ENCODE peak calls at places on chromosomes 13 and 19, in eight cellular contexts. One of them, this sample, is unnamed.
A peak's percentile ranks its signal among the peaks of the same experiment; 100 is the strongest.

GRCh38 chr13:113636266-113636963 is 21.6 kb downstream of the ATP4B start:
- DNase-seq in colonic mucosa: no peak
- DNase-seq in GM13976: no peak
- DNase-seq in epithelial cell of esophagus: no peak
- DNase-seq in body of pancreas: peak; percentile 5
- DNase-seq in cardiac fibroblast: no peak
- DNase-seq in GM10248: no peak
- DNase-seq in spleen: peak; percentile 45
- DNase-seq in this sample: no peak

GRCh38 chr19:16106121-16106520 is 5.6 kb upstream of the RAB8A start:
- DNase-seq in colonic mucosa: peak; percentile 38
- DNase-seq in cardiac fibroblast: peak; percentile 62
- DNase-seq in GM10248: no peak
- DNase-seq in GM13976: no peak
- DNase-seq in epithelial cell of esophagus: peak; percentile 53
- DNase-seq in body of pancreas: no peak
- DNase-seq in spleen: no peak
- DNase-seq in this sample: no peak

GRCh38 chr13:24661713-24662112 is 18.5 kb upstream of the ATP12A start:
- DNase-seq in epithelial cell of esophagus: no peak
- DNase-seq in GM13976: no peak
- DNase-seq in spleen: no peak
- DNase-seq in colonic mucosa: no peak
- DNase-seq in GM10248: no peak
- DNase-seq in body of pancreas: no peak
- DNase-seq in cardiac fibroblast: no peak
- DNase-seq in this sample: no peak

GRCh38 chr19:48656840-48657474 is 11.0 kb upstream of the CA11 start:
- DNase-seq in epithelial cell of esophagus: peak; percentile 95
- DNase-seq in colonic mucosa: no peak
- DNase-seq in body of pancreas: no peak
- DNase-seq in GM13976: no peak
- DNase-seq in cardiac fibroblast: peak; percentile 91
- DNase-seq in GM10248: no peak
- DNase-seq in spleen: no peak
- DNase-seq in this sample: no peak

GRCh38 chr13:33279898-33280549 is 5.5 kb downstream of the STARD13 start:
- DNase-seq in epithelial cell of esophagus: peak; percentile 96
- DNase-seq in cardiac fibroblast: peak; percentile 93
- DNase-seq in GM10248: no peak
- DNase-seq in spleen: no peak
- DNase-seq in colonic mucosa: no peak
- DNase-seq in GM13976: no peak
- DNase-seq in body of pancreas: no peak
- DNase-seq in this sample: no peak

GRCh38 chr13:86757236-86757978 is 913.8 kb upstream of the SLITRK5 start:
- DNase-seq in cardiac fibroblast: no peak
- DNase-seq in epithelial cell of esophagus: peak; percentile 73
- DNase-seq in body of pancreas: no peak
- DNase-seq in colonic mucosa: no peak
- DNase-seq in spleen: no peak
- DNase-seq in GM10248: no peak
- DNase-seq in GM13976: no peak
- DNase-seq in this sample: no peak

GRCh38 chr13:51222510-51223283 is 499 bp downstream of the FAM124A start:
- DNase-seq in GM13976: peak; percentile 16
- DNase-seq in epithelial cell of esophagus: no peak
- DNase-seq in colonic mucosa: no peak
- DNase-seq in GM10248: peak; percentile 18
- DNase-seq in body of pancreas: no peak
- DNase-seq in cardiac fibroblast: no peak
- DNase-seq in spleen: no peak
- DNase-seq in this sample: no peak

GRCh38 chr13:95608640-95609280 is 35.7 kb downstream of the DZIP1 start:
- DNase-seq in spleen: no peak
- DNase-seq in epithelial cell of esophagus: peak; percentile 28
- DNase-seq in colonic mucosa: no peak
- DNase-seq in body of pancreas: no peak
- DNase-seq in GM13976: no peak
- DNase-seq in GM10248: no peak
- DNase-seq in cardiac fibroblast: no peak
- DNase-seq in this sample: no peak

GRCh38 chr19:2613507-2614295 is 88.8 kb downstream of the GNG7 start:
- DNase-seq in GM13976: peak; percentile 74
- DNase-seq in GM10248: peak; percentile 67
- DNase-seq in colonic mucosa: no peak
- DNase-seq in epithelial cell of esophagus: peak; percentile 53
- DNase-seq in body of pancreas: peak; percentile 44
- DNase-seq in spleen: peak; percentile 91
- DNase-seq in cardiac fibroblast: peak; percentile 60
- DNase-seq in this sample: no peak

GRCh38 chr19:46225558-46226004 is 4.0 kb upstream of the IGFL1 start:
- DNase-seq in body of pancreas: no peak
- DNase-seq in colonic mucosa: no peak
- DNase-seq in GM10248: no peak
- DNase-seq in cardiac fibroblast: peak; percentile 32
- DNase-seq in spleen: no peak
- DNase-seq in epithelial cell of esophagus: no peak
- DNase-seq in GM13976: peak; percentile 14
- DNase-seq in this sample: no peak

GRCh38 chr19:6769006-6769637 is 1.9 kb upstream of the SH2D3A start:
- DNase-seq in GM13976: peak; percentile 32
- DNase-seq in colonic mucosa: no peak
- DNase-seq in cardiac fibroblast: peak; percentile 53
- DNase-seq in body of pancreas: no peak
- DNase-seq in epithelial cell of esophagus: peak; percentile 28
- DNase-seq in spleen: no peak
- DNase-seq in GM10248: no peak
- DNase-seq in this sample: no peak

GRCh38 chr13:73521970-73522549 is 463.3 kb downstream of the KLF5 start:
- DNase-seq in cardiac fibroblast: peak; percentile 5
- DNase-seq in epithelial cell of esophagus: peak; percentile 55
- DNase-seq in GM13976: no peak
- DNase-seq in colonic mucosa: no peak
- DNase-seq in spleen: no peak
- DNase-seq in body of pancreas: no peak
- DNase-seq in GM10248: no peak
- DNase-seq in this sample: no peak

GRCh38 chr13:75395056-75395455 is 86.9 kb downstream of the TBC1D4 start:
- DNase-seq in epithelial cell of esophagus: no peak
- DNase-seq in GM10248: no peak
- DNase-seq in body of pancreas: no peak
- DNase-seq in GM13976: no peak
- DNase-seq in spleen: no peak
- DNase-seq in cardiac fibroblast: no peak
- DNase-seq in colonic mucosa: no peak
- DNase-seq in this sample: no peak

GRCh38 chr13:44904982-44905381 is 84.3 kb downstream of the NUFIP1 start:
- DNase-seq in epithelial cell of esophagus: peak; percentile 60
- DNase-seq in colonic mucosa: peak; percentile 39
- DNase-seq in GM10248: no peak
- DNase-seq in cardiac fibroblast: peak; percentile 98
- DNase-seq in body of pancreas: peak; percentile 23
- DNase-seq in spleen: no peak
- DNase-seq in GM13976: no peak
- DNase-seq in this sample: no peak

GRCh38 chr13:32548837-32549236 is 10.2 kb upstream of the N4BP2L2 start:
- DNase-seq in GM13976: no peak
- DNase-seq in body of pancreas: no peak
- DNase-seq in cardiac fibroblast: peak; percentile 59
- DNase-seq in GM10248: no peak
- DNase-seq in colonic mucosa: no peak
- DNase-seq in epithelial cell of esophagus: no peak
- DNase-seq in spleen: no peak
- DNase-seq in this sample: no peak

GRCh38 chr19:39098365-39099269 is 14.4 kb downstream of the ACP7 start:
- DNase-seq in body of pancreas: no peak
- DNase-seq in GM13976: no peak
- DNase-seq in GM10248: no peak
- DNase-seq in cardiac fibroblast: no peak
- DNase-seq in colonic mucosa: no peak
- DNase-seq in epithelial cell of esophagus: no peak
- DNase-seq in spleen: no peak
- DNase-seq in this sample: no peak

GRCh38 chr13:31081316-31081715 is 80.4 kb downstream of the HSPH1 start:
- DNase-seq in cardiac fibroblast: no peak
- DNase-seq in epithelial cell of esophagus: no peak
- DNase-seq in spleen: no peak
- DNase-seq in colonic mucosa: no peak
- DNase-seq in GM10248: no peak
- DNase-seq in body of pancreas: no peak
- DNase-seq in GM13976: no peak
- DNase-seq in this sample: no peak

GRCh38 chr19:2887391-2887914 is 13.3 kb upstream of the ZNF57 start:
- DNase-seq in GM10248: peak; percentile 70
- DNase-seq in body of pancreas: peak; percentile 30
- DNase-seq in colonic mucosa: no peak
- DNase-seq in spleen: no peak
- DNase-seq in cardiac fibroblast: peak; percentile 77
- DNase-seq in GM13976: peak; percentile 78
- DNase-seq in epithelial cell of esophagus: peak; percentile 73
- DNase-seq in this sample: no peak

GRCh38 chr19:10712041-10712440 is 5.8 kb upstream of the DNM2 start:
- DNase-seq in cardiac fibroblast: no peak
- DNase-seq in GM10248: no peak
- DNase-seq in GM13976: no peak
- DNase-seq in body of pancreas: no peak
- DNase-seq in colonic mucosa: peak; percentile 55
- DNase-seq in epithelial cell of esophagus: no peak
- DNase-seq in spleen: no peak
- DNase-seq in this sample: no peak

GRCh38 chr13:52924241-52925148 is 76.1 kb upstream of the PCDH8 start:
- DNase-seq in spleen: no peak
- DNase-seq in cardiac fibroblast: no peak
- DNase-seq in epithelial cell of esophagus: no peak
- DNase-seq in colonic mucosa: no peak
- DNase-seq in GM13976: no peak
- DNase-seq in GM10248: no peak
- DNase-seq in body of pancreas: no peak
- DNase-seq in this sample: no peak
- TF ChIP-seq CTCF in spleen: no peak
- TF ChIP-seq CTCF in cardiac fibroblast: no peak
- TF ChIP-seq CTCF in epithelial cell of esophagus: no peak
- TF ChIP-seq CTCF in colonic mucosa: no peak
- TF ChIP-seq CTCF in GM13976: no peak
- TF ChIP-seq CTCF in GM10248: no peak
- TF ChIP-seq CTCF in body of pancreas: no peak
- TF ChIP-seq CTCF in this sample: no peak

GRCh38 chr13:49443689-49444516 is at the start of the genes CAB39L and SETDB2:
- DNase-seq in spleen: peak; percentile 100
- DNase-seq in cardiac fibroblast: peak; percentile 99
- DNase-seq in GM10248: peak; percentile 96
- DNase-seq in GM13976: peak; percentile 95
- DNase-seq in colonic mucosa: peak; percentile 99
- DNase-seq in body of pancreas: peak; percentile 99
- DNase-seq in epithelial cell of esophagus: peak; percentile 100
- DNase-seq in this sample: peak; percentile 96
- TF ChIP-seq CTCF in spleen: peak; percentile 89
- TF ChIP-seq CTCF in cardiac fibroblast: peak; percentile 47
- TF ChIP-seq CTCF in GM10248: peak; percentile 26
- TF ChIP-seq CTCF in GM13976: peak; percentile 11
- TF ChIP-seq CTCF in colonic mucosa: peak; percentile 33
- TF ChIP-seq CTCF in body of pancreas: peak; percentile 64
- TF ChIP-seq CTCF in epithelial cell of esophagus: peak; percentile 48
- TF ChIP-seq CTCF in this sample: no peak

DNA sequence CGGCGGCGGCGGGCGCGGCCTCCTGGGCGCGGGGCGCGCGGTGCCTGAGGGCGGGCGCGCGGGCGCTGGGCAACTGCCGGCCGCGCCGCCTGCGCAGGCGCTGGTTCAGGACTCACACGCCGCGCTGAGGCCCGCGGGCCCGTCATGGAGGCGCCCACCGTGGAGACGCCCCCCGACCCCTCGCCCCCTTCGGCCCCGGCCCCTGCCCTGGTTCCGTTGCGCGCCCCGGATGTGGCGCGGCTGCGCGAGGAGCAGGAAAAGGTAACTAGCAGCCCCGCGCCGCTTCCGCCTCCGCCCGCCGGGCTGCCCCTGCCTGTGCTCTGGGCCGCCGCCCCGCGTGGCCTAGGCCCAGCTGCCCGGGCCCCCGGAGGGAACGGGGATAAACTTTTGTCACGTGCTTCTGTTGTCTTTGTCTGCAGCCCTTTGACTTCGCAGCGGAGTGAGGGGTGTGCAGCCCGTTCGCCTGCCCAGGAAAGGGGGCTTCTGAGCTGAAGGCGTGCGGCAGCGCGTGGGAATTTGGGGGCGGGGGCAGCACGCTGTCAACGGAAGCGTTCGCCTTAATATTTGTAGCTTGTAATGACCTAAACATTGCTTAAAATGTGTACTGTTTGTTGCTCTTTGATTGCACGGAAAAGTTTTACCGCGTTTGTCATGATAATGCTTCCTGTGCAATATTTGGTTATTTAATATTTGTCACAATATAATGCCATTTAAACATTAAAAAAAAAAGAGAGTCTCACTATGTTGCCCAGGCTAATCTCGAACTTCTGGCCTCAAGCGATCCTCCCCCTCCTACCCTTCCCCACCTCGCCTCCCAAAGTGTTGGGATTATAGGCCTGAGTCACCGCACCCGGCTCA is 594 bp downstream of the URI1 start:
- DNase-seq in GM13976: peak; percentile 84
- DNase-seq in cardiac fibroblast: peak; percentile 40
- DNase-seq in body of pancreas: peak; percentile 60
- DNase-seq in epithelial cell of esophagus: peak; percentile 64
- DNase-seq in colonic mucosa: peak; percentile 67
- DNase-seq in spleen: peak; percentile 95
- DNase-seq in GM10248: peak; percentile 80
- DNase-seq in this sample: peak; percentile 30
- TF ChIP-seq CTCF in GM13976: no peak
- TF ChIP-seq CTCF in cardiac fibroblast: no peak
- TF ChIP-seq CTCF in body of pancreas: no peak
- TF ChIP-seq CTCF in epithelial cell of esophagus: no peak
- TF ChIP-seq CTCF in colonic mucosa: no peak
- TF ChIP-seq CTCF in spleen: no peak
- TF ChIP-seq CTCF in GM10248: no peak
- TF ChIP-seq CTCF in this sample: no peak

DNA sequence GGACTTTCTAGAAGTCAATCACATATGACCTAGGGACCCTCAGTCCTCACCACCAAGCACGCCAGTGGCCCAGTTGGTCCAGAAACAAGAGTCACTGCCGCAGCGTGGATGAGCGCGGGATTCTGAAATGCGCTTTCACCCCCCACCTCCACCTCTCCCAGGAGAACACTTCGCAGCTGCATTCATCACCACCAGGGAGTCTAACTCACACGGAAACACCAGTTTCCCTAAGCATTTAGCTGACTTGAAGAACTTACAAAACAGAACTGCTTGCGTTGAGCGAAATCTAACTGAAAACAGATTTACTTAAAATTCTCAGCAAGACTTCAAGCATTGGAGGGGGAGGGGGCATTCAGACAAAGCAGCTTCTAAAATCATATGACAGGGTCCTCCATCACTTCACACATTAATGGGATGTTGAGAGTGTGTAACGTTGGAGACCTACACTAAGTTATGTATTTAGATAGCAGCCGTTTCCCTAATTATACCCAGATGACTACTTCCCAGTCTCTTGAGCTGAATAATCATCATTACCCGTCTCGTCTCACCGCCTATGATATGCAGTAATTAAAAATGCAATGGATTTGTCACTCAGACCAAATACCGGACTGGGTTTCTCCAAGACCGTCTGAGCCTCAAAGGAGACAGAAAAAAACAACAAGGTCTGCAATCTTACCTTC is 258.3 kb upstream of the IRS2 start:
- DNase-seq in GM10248: no peak
- DNase-seq in colonic mucosa: no peak
- DNase-seq in spleen: no peak
- DNase-seq in cardiac fibroblast: peak; percentile 54
- DNase-seq in GM13976: no peak
- DNase-seq in body of pancreas: no peak
- DNase-seq in epithelial cell of esophagus: no peak
- DNase-seq in this sample: no peak
- TF ChIP-seq CTCF in GM10248: no peak
- TF ChIP-seq CTCF in colonic mucosa: no peak
- TF ChIP-seq CTCF in spleen: no peak
- TF ChIP-seq CTCF in cardiac fibroblast: no peak
- TF ChIP-seq CTCF in GM13976: no peak
- TF ChIP-seq CTCF in body of pancreas: no peak
- TF ChIP-seq CTCF in epithelial cell of esophagus: no peak
- TF ChIP-seq CTCF in this sample: no peak